ENCODE peak calls at places on chromosome 3, in eight cellular contexts. One of them, this sample, is unnamed.

GRCh38 chr3:190443257-190443656 is 6.4 kb downstream of the TMEM207 start:
- DNase-seq in A549: peak
- DNase-seq in heart right ventricle: no peak
- DNase-seq in BE2C: no peak
- DNase-seq in endodermal cell: no peak
- DNase-seq in uterus: no peak
- DNase-seq in AG09309: no peak
- DNase-seq in upper lobe of right lung: no peak
- DNase-seq in this sample: peak

GRCh38 chr3:195820901-195821300 is 9.2 kb upstream of the MUC4 start:
- DNase-seq in A549: no peak
- DNase-seq in heart right ventricle: no peak
- DNase-seq in BE2C: no peak
- DNase-seq in endodermal cell: peak
- DNase-seq in uterus: no peak
- DNase-seq in AG09309: no peak
- DNase-seq in upper lobe of right lung: no peak
- DNase-seq in this sample: no peak

GRCh38 chr3:60555704-60556340 is 695.4 kb downstream of the FHIT start:
- DNase-seq in A549: no peak
- DNase-seq in heart right ventricle: no peak
- DNase-seq in BE2C: no peak
- DNase-seq in endodermal cell: peak
- DNase-seq in uterus: no peak
- DNase-seq in AG09309: no peak
- DNase-seq in upper lobe of right lung: no peak
- DNase-seq in this sample: peak

GRCh38 chr3:107574650-107575049 is 51.9 kb downstream of the BBX start:
- DNase-seq in A549: peak
- DNase-seq in heart right ventricle: no peak
- DNase-seq in BE2C: no peak
- DNase-seq in endodermal cell: no peak
- DNase-seq in uterus: no peak
- DNase-seq in AG09309: no peak
- DNase-seq in upper lobe of right lung: no peak
- DNase-seq in this sample: peak

GRCh38 chr3:114005406-114005987 is 50.8 kb downstream of the CCDC191 start:
- DNase-seq in A549: no peak
- DNase-seq in heart right ventricle: no peak
- DNase-seq in BE2C: no peak
- DNase-seq in endodermal cell: no peak
- DNase-seq in uterus: no peak
- DNase-seq in AG09309: no peak
- DNase-seq in upper lobe of right lung: no peak
- DNase-seq in this sample: no peak

GRCh38 chr3:87575538-87575937 is 299.2 kb upstream of the POU1F1 start:
- DNase-seq in A549: no peak
- DNase-seq in heart right ventricle: no peak
- DNase-seq in BE2C: no peak
- DNase-seq in endodermal cell: peak
- DNase-seq in uterus: no peak
- DNase-seq in AG09309: no peak
- DNase-seq in upper lobe of right lung: no peak
- DNase-seq in this sample: no peak

GRCh38 chr3:141552440-141552991 is 65.7 kb downstream of the RASA2 start:
- DNase-seq in A549: no peak
- DNase-seq in heart right ventricle: no peak
- DNase-seq in BE2C: no peak
- DNase-seq in endodermal cell: no peak
- DNase-seq in uterus: no peak
- DNase-seq in AG09309: no peak
- DNase-seq in upper lobe of right lung: no peak
- DNase-seq in this sample: no peak

GRCh38 chr3:38658886-38659285 is 9.4 kb upstream of the SCN5A start:
- DNase-seq in A549: no peak
- DNase-seq in heart right ventricle: no peak
- DNase-seq in BE2C: no peak
- DNase-seq in endodermal cell: peak
- DNase-seq in uterus: no peak
- DNase-seq in AG09309: no peak
- DNase-seq in upper lobe of right lung: no peak
- DNase-seq in this sample: no peak

GRCh38 chr3:187291512-187292132 is at the start of gene MASP1:
- DNase-seq in A549: no peak
- DNase-seq in heart right ventricle: peak
- DNase-seq in BE2C: no peak
- DNase-seq in endodermal cell: peak
- DNase-seq in uterus: peak
- DNase-seq in AG09309: no peak
- DNase-seq in upper lobe of right lung: no peak
- DNase-seq in this sample: no peak

GRCh38 chr3:142857056-142857455 is 31.8 kb downstream of the PCOLCE2 start:
- DNase-seq in A549: peak
- DNase-seq in heart right ventricle: peak
- DNase-seq in BE2C: peak
- DNase-seq in endodermal cell: peak
- DNase-seq in uterus: no peak
- DNase-seq in AG09309: no peak
- DNase-seq in upper lobe of right lung: no peak
- DNase-seq in this sample: peak

GRCh38 chr3:192090586-192090985 is 629.6 kb downstream of the PYDC2 start:
- DNase-seq in A549: no peak
- DNase-seq in heart right ventricle: no peak
- DNase-seq in BE2C: no peak
- DNase-seq in endodermal cell: peak
- DNase-seq in uterus: no peak
- DNase-seq in AG09309: no peak
- DNase-seq in upper lobe of right lung: no peak
- DNase-seq in this sample: no peak
- TF ChIP-seq CTCF in A549: no peak
- TF ChIP-seq CTCF in heart right ventricle: no peak
- TF ChIP-seq CTCF in BE2C: no peak
- TF ChIP-seq CTCF in endodermal cell: peak
- TF ChIP-seq CTCF in uterus: no peak
- TF ChIP-seq CTCF in AG09309: no peak
- TF ChIP-seq CTCF in upper lobe of right lung: no peak
- TF ChIP-seq CTCF in this sample: no peak

GRCh38 chr3:47614788-47615187 is 36.1 kb upstream of the CSPG5 start:
- DNase-seq in A549: no peak
- DNase-seq in heart right ventricle: no peak
- DNase-seq in BE2C: no peak
- DNase-seq in endodermal cell: no peak
- DNase-seq in uterus: no peak
- DNase-seq in AG09309: no peak
- DNase-seq in upper lobe of right lung: no peak
- DNase-seq in this sample: no peak

GRCh38 chr3:47612178-47612577 is 33.5 kb upstream of the CSPG5 start:
- DNase-seq in A549: no peak
- DNase-seq in heart right ventricle: no peak
- DNase-seq in BE2C: no peak
- DNase-seq in endodermal cell: no peak
- DNase-seq in uterus: no peak
- DNase-seq in AG09309: peak
- DNase-seq in upper lobe of right lung: no peak
- DNase-seq in this sample: peak

GRCh38 chr3:47612879-47613278 is 34.2 kb upstream of the CSPG5 start:
- DNase-seq in A549: no peak
- DNase-seq in heart right ventricle: no peak
- DNase-seq in BE2C: no peak
- DNase-seq in endodermal cell: no peak
- DNase-seq in uterus: no peak
- DNase-seq in AG09309: no peak
- DNase-seq in upper lobe of right lung: no peak
- DNase-seq in this sample: peak

GRCh38 chr3:47613723-47614122 is 35.1 kb upstream of the CSPG5 start:
- DNase-seq in A549: no peak
- DNase-seq in heart right ventricle: no peak
- DNase-seq in BE2C: no peak
- DNase-seq in endodermal cell: no peak
- DNase-seq in uterus: no peak
- DNase-seq in AG09309: no peak
- DNase-seq in upper lobe of right lung: no peak
- DNase-seq in this sample: no peak

GRCh38 chr3:47617061-47618010 is 38.7 kb upstream of the CSPG5 start:
- DNase-seq in A549: no peak
- DNase-seq in heart right ventricle: no peak
- DNase-seq in BE2C: no peak
- DNase-seq in endodermal cell: no peak
- DNase-seq in uterus: no peak
- DNase-seq in AG09309: no peak
- DNase-seq in upper lobe of right lung: no peak
- DNase-seq in this sample: no peak
- H3K4me3 ChIP-seq in A549: no peak
- H3K4me3 ChIP-seq in heart right ventricle: no peak
- H3K4me3 ChIP-seq in BE2C: no peak
- H3K4me3 ChIP-seq in endodermal cell: no peak
- H3K4me3 ChIP-seq in uterus: no peak
- H3K4me3 ChIP-seq in AG09309: no peak
- H3K4me3 ChIP-seq in upper lobe of right lung: no peak
- H3K4me3 ChIP-seq in this sample: no peak

DNA sequence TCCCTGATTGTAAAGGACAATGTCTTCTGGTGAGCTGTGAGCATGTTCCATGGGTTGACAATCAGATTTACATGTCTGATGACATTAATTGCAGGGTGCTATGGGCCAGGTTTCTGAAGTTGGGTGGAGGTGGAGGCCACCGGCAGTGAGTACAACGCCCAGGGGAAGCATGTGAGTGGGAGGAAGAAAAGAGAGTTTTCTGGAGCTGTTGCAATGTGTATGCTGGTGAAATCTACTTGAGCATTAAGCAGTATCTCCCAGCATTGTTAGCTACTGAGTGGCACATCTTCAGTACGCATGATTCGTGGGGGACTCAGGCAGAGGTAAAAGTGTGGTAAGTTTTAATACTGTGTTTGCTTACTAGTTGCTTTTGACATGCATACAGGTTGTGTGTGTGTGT is 26.6 kb downstream of the TMEM45A start:
- DNase-seq in A549: no peak
- DNase-seq in heart right ventricle: no peak
- DNase-seq in BE2C: no peak
- DNase-seq in endodermal cell: no peak
- DNase-seq in uterus: no peak
- DNase-seq in AG09309: no peak
- DNase-seq in upper lobe of right lung: no peak
- DNase-seq in this sample: peak
- TF ChIP-seq CTCF in A549: no peak
- TF ChIP-seq CTCF in heart right ventricle: no peak
- TF ChIP-seq CTCF in BE2C: no peak
- TF ChIP-seq CTCF in endodermal cell: no peak
- TF ChIP-seq CTCF in uterus: no peak
- TF ChIP-seq CTCF in AG09309: no peak
- TF ChIP-seq CTCF in upper lobe of right lung: no peak
- TF ChIP-seq CTCF in this sample: no peak

GRCh38 chr3:9887478-9887877 is 2.9 kb upstream of the JAGN1 start:
- DNase-seq in A549: no peak
- DNase-seq in heart right ventricle: no peak
- DNase-seq in BE2C: no peak
- DNase-seq in endodermal cell: no peak
- DNase-seq in uterus: no peak
- DNase-seq in AG09309: no peak
- DNase-seq in upper lobe of right lung: no peak
- DNase-seq in this sample: no peak
- H3K4me3 ChIP-seq in A549: no peak
- H3K4me3 ChIP-seq in heart right ventricle: no peak
- H3K4me3 ChIP-seq in BE2C: no peak
- H3K4me3 ChIP-seq in endodermal cell: no peak
- H3K4me3 ChIP-seq in uterus: no peak
- H3K4me3 ChIP-seq in AG09309: no peak
- H3K4me3 ChIP-seq in upper lobe of right lung: no peak
- H3K4me3 ChIP-seq in this sample: no peak

DNA sequence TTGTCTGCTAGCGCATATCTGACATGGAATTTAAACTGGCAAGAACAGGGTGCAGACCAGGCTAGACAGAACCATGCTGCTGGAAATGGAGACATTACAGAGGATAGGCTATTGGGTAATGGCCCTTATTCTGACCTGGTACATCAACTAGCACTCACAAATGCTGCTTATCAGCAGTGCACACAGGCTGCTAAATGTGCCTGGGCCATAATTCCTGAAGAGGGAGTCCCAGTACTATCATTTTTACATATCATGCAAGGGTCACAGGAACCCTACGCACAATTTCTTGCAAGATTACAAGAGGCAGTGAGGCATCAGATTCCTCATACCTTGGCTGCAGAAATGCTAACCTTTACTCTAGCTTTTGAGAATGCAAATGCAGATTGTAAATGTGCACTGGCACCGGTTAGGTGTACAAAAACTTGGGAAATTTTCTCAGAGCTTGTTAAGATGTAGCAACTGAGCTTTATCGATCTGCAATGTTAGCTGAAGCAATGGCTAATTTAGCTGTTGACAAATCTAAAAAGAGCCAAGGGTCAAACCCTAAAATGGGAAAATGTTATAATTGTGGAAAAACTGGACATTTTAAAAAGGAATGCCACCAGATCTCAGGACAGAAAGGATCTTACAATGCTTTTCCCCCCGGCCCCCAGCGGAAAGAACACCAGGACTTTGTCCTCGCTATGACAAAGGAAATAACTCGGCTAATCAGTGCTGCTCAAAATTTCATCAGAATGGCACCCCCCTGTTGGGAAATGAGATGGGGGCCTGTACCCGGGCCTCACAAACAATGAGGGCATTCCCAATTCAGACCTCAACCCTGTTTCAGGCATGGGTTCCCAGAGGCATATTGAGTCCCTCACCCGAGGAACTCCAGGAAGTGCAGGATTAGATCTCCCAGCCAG is 21.1 kb downstream of the CCRL2 start:
- DNase-seq in A549: no peak
- DNase-seq in heart right ventricle: no peak
- DNase-seq in BE2C: no peak
- DNase-seq in endodermal cell: no peak
- DNase-seq in uterus: no peak
- DNase-seq in AG09309: no peak
- DNase-seq in upper lobe of right lung: no peak
- DNase-seq in this sample: no peak
- TF ChIP-seq CTCF in A549: no peak
- TF ChIP-seq CTCF in heart right ventricle: no peak
- TF ChIP-seq CTCF in BE2C: no peak
- TF ChIP-seq CTCF in endodermal cell: no peak
- TF ChIP-seq CTCF in uterus: no peak
- TF ChIP-seq CTCF in AG09309: no peak
- TF ChIP-seq CTCF in upper lobe of right lung: no peak
- TF ChIP-seq CTCF in this sample: no peak

GRCh38 chr3:151225040-151225975 is 22.3 kb upstream of the GPR171 start:
- DNase-seq in A549: no peak
- DNase-seq in heart right ventricle: no peak
- DNase-seq in BE2C: no peak
- DNase-seq in endodermal cell: no peak
- DNase-seq in uterus: no peak
- DNase-seq in AG09309: no peak
- DNase-seq in upper lobe of right lung: no peak
- DNase-seq in this sample: no peak
- H3K4me3 ChIP-seq in A549: no peak
- H3K4me3 ChIP-seq in heart right ventricle: no peak
- H3K4me3 ChIP-seq in BE2C: no peak
- H3K4me3 ChIP-seq in endodermal cell: no peak
- H3K4me3 ChIP-seq in uterus: no peak
- H3K4me3 ChIP-seq in AG09309: no peak
- H3K4me3 ChIP-seq in upper lobe of right lung: no peak
- H3K4me3 ChIP-seq in this sample: no peak